ENCODE peak calls at places on chromosomes 1 and 21, in eight cellular contexts. Y is stomach, I is breast epithelium, A is spleen, U is sigmoid colon, D is adrenal gland, T is right lobe of liver, J is gastrocnemius medialis. P is an unnamed sample.
A peak's percentile ranks its signal among the peaks of the same experiment; 100 is the strongest.

GRCh38 chr21:17688912-17689874 is 76.5 kb upstream of the BTG3 start:
- DNase-seq in U (no peak), I (peak; percentile 71), T (no peak), Y (peak; percentile 51), A (peak; percentile 78), J (no peak), D (no peak), P (peak; percentile 52)

GRCh38 chr1:91885331-91885715 is 628 bp downstream of the TGFBR3 start:
- DNase-seq in A (peak; percentile 87), U (peak; percentile 73), D (peak; percentile 64), T (peak; percentile 65), I (no peak), J (no peak), Y (peak; percentile 26), P (peak; percentile 65)

GRCh38 chr1:77900687-77901293 is 12.4 kb downstream of the NEXN start:
- DNase-seq in D (peak; percentile 32), I (no peak), A (no peak), T (no peak), U (no peak), Y (no peak), J (no peak), P (peak; percentile 55)

GRCh38 chr1:119160851-119161250 is 20.4 kb upstream of the WARS2 start:
- DNase-seq in Y (no peak), I (no peak), U (no peak), T (no peak), A (no peak), J (no peak), D (no peak), P (no peak)

GRCh38 chr1:164611754-164612642 is 53.0 kb downstream of the PBX1 start:
- DNase-seq in T (no peak), U (no peak), A (no peak), I (peak; percentile 64), J (peak; percentile 35), Y (peak; percentile 66), D (peak; percentile 63), P (no peak)

GRCh38 chr1:234584926-234585325 is 25.1 kb downstream of the IRF2BP2 start:
- DNase-seq in Y (no peak), U (peak; percentile 86), A (no peak), T (no peak), J (no peak), I (no peak), D (peak; percentile 60), P (no peak)

GRCh38 chr1:241012708-241013340 is 344.2 kb downstream of the RGS7 start:
- DNase-seq in Y (no peak), A (no peak), I (no peak), D (no peak), T (no peak), J (no peak), U (no peak), P (no peak)

GRCh38 chr1:159897962-159898361 is 2.0 kb downstream of the CFAP45 start:
- DNase-seq in D (no peak), U (no peak), T (no peak), I (no peak), A (no peak), Y (no peak), J (no peak), P (no peak)

GRCh38 chr1:107433068-107433467 is 292.2 kb downstream of the NTNG1 start:
- DNase-seq in A (no peak), Y (no peak), D (no peak), I (no peak), U (no peak), T (no peak), J (no peak), P (no peak)

GRCh38 chr1:164641353-164641730 is 82.4 kb downstream of the PBX1 start:
- DNase-seq in A (no peak), I (no peak), U (no peak), J (peak; percentile 84), D (peak; percentile 92), T (no peak), Y (no peak), P (no peak)

GRCh38 chr1:100353073-100353801 is 931 bp downstream of the CDC14A start:
- DNase-seq in J (no peak), Y (peak; percentile 35), A (peak; percentile 89), U (no peak), T (peak; percentile 69), D (peak; percentile 28), I (no peak), P (peak; percentile 61)

GRCh38 chr21:42956824-42957632 is 17.3 kb upstream of the PKNOX1 start:
- DNase-seq in D (no peak), T (no peak), A (peak; percentile 41), Y (no peak), I (no peak), J (no peak), U (peak; percentile 10), P (no peak)

GRCh38 chr1:224502459-224503160 is 68.0 kb upstream of the WDR26 start:
- DNase-seq in U (peak; percentile 72), A (no peak), J (no peak), I (no peak), T (no peak), Y (peak; percentile 56), D (no peak), P (peak; percentile 50)

GRCh38 chr1:224501836-224502235 is 67.2 kb upstream of the WDR26 start:
- DNase-seq in U (no peak), Y (no peak), A (no peak), T (no peak), D (no peak), I (no peak), J (no peak), P (no peak)

GRCh38 chr1:224498574-224499170 is 64.1 kb upstream of the WDR26 start:
- DNase-seq in J (no peak), U (no peak), T (no peak), I (no peak), A (no peak), D (no peak), Y (no peak), P (no peak)

GRCh38 chr1:224499204-224499603 is 64.6 kb upstream of the WDR26 start:
- DNase-seq in T (no peak), U (no peak), Y (no peak), A (no peak), D (no peak), J (no peak), I (no peak), P (no peak)

DNA sequence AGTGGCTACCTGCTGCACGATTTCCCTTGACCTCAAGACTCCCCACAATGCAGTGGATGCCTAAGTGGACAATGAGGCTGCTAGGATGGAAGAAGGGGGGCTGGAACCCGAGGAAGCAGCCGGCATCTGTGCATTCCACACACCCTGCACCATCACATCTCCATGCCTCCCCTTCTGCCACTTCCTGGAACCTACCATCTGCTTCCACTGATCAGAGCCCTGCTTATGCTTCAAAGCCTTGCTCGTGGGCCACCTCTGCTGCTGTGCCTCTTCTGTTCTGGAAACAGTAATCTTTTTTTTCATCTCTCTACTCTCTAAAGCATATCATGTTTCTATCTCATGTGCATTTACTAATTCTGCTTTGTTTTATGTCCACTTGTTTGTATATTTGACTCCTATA is 66.2 kb upstream of the WDR26 start:
- DNase-seq in T (no peak), A (no peak), Y (no peak), I (no peak), D (no peak), U (no peak), J (no peak), P (no peak)
- H3K4me3 ChIP-seq in T (no peak overlapping the region), A (no peak overlapping the region), Y (no peak overlapping the region), I (no peak overlapping the region), D (no peak overlapping the region), U (no peak overlapping the region), J (no peak overlapping the region), P (no peak overlapping the region)

GRCh38 chr1:8027748-8028631 is 1.9 kb upstream of the ERRFI1 start:
- DNase-seq in D (no peak), Y (no peak), A (no peak), T (no peak), J (peak; percentile 37), I (no peak), U (no peak), P (no peak)
- TF ChIP-seq POLR2A in D (no peak), Y (no peak), A (no peak), T (no peak), J (no peak), I (no peak), U (no peak), P (no peak)

GRCh38 chr1:66000033-66000637 is 207.4 kb downstream of the PDE4B start:
- DNase-seq in T (no peak), D (no peak), U (no peak), Y (no peak), A (no peak), I (no peak), J (no peak), P (no peak)
- H3K27me3 ChIP-seq in T (no peaks in the 10 kb centered on the region), D (no peaks in the 10 kb centered on the region), U (no peaks in the 10 kb centered on the region), Y (no peaks in the 10 kb centered on the region), A (no peaks in the 10 kb centered on the region), I (no peaks in the 10 kb centered on the region), J (no peaks in the 10 kb centered on the region), P (no peaks in the 10 kb centered on the region)

GRCh38 chr1:38522998-38523939 is 336.3 kb downstream of the RRAGC start:
- DNase-seq in T (no peak), D (no peak), Y (no peak), I (no peak), A (no peak), J (no peak), U (no peak), P (no peak)
- H3K4me3 ChIP-seq in T (no peak overlapping the region), D (no peak overlapping the region), Y (no peak overlapping the region), I (no peak overlapping the region), A (no peak overlapping the region), J (no peak overlapping the region), U (no peak overlapping the region), P (no peak overlapping the region)

P was measured in Peyer's patch.